ENCODE peak calls at places on chromosome 4, in seven cellular contexts. One of them, this sample, is unnamed. For H3K27me3 and H3K4me1, the result is how much of the 10 kb centered on the place peaks cover.

GRCh38 chr4:23033796-23034195 is 341.1 kb downstream of the GBA3 start:
- DNase-seq in left ventricle myocardium inferior: no peak
- DNase-seq in left lung: no peak
- DNase-seq in cardiac muscle cell: peak
- DNase-seq in ovary: no peak
- DNase-seq in upper lobe of right lung: no peak
- DNase-seq in hepatocyte: no peak
- DNase-seq in this sample: no peak

GRCh38 chr4:122819708-122820449 is 6.8 kb upstream of the FGF2 start:
- DNase-seq in ovary: no peak
- DNase-seq in upper lobe of right lung: no peak
- DNase-seq in hepatocyte: no peak
- DNase-seq in cardiac muscle cell: no peak
- DNase-seq in left ventricle myocardium inferior: no peak
- DNase-seq in left lung: no peak
- DNase-seq in this sample: no peak

GRCh38 chr4:2943364-2944090 is 19.7 kb downstream of the NOP14 start:
- DNase-seq in upper lobe of right lung: no peak
- DNase-seq in hepatocyte: no peak
- DNase-seq in left ventricle myocardium inferior: no peak
- DNase-seq in ovary: peak
- DNase-seq in cardiac muscle cell: no peak
- DNase-seq in left lung: peak
- DNase-seq in this sample: no peak

GRCh38 chr4:16745009-16745408 is 153.4 kb downstream of the LDB2 start:
- DNase-seq in left ventricle myocardium inferior: no peak
- DNase-seq in ovary: no peak
- DNase-seq in upper lobe of right lung: no peak
- DNase-seq in hepatocyte: no peak
- DNase-seq in cardiac muscle cell: no peak
- DNase-seq in left lung: no peak
- DNase-seq in this sample: no peak

GRCh38 chr4:105895609-105896460 is 564 bp downstream of the NPNT start:
- DNase-seq in left lung: peak
- DNase-seq in left ventricle myocardium inferior: peak
- DNase-seq in hepatocyte: peak
- DNase-seq in upper lobe of right lung: peak
- DNase-seq in ovary: peak
- DNase-seq in cardiac muscle cell: peak
- DNase-seq in this sample: peak

GRCh38 chr4:33722800-33723511 is 2521.4 kb downstream of the ARAP2 start:
- DNase-seq in hepatocyte: no peak
- DNase-seq in left ventricle myocardium inferior: no peak
- DNase-seq in upper lobe of right lung: no peak
- DNase-seq in left lung: no peak
- DNase-seq in ovary: no peak
- DNase-seq in cardiac muscle cell: no peak
- DNase-seq in this sample: no peak

GRCh38 chr4:82436780-82437179 is 6.4 kb downstream of the ENOPH1 start:
- DNase-seq in hepatocyte: no peak
- DNase-seq in cardiac muscle cell: no peak
- DNase-seq in upper lobe of right lung: no peak
- DNase-seq in left ventricle myocardium inferior: no peak
- DNase-seq in left lung: no peak
- DNase-seq in ovary: no peak
- DNase-seq in this sample: no peak

GRCh38 chr4:13920111-13920875 is 292.8 kb upstream of the BOD1L1 start:
- DNase-seq in hepatocyte: no peak
- DNase-seq in left lung: no peak
- DNase-seq in cardiac muscle cell: no peak
- DNase-seq in upper lobe of right lung: no peak
- DNase-seq in left ventricle myocardium inferior: no peak
- DNase-seq in ovary: no peak
- DNase-seq in this sample: no peak

GRCh38 chr4:15400911-15401671 is 26.7 kb upstream of the C1QTNF7 start:
- DNase-seq in hepatocyte: peak
- DNase-seq in ovary: peak
- DNase-seq in upper lobe of right lung: peak
- DNase-seq in left ventricle myocardium inferior: peak
- DNase-seq in cardiac muscle cell: no peak
- DNase-seq in left lung: peak
- DNase-seq in this sample: no peak

GRCh38 chr4:182804131-182804530 is 113.1 kb downstream of the DCTD start:
- DNase-seq in cardiac muscle cell: no peak
- DNase-seq in left lung: no peak
- DNase-seq in upper lobe of right lung: no peak
- DNase-seq in ovary: no peak
- DNase-seq in left ventricle myocardium inferior: no peak
- DNase-seq in hepatocyte: no peak
- DNase-seq in this sample: no peak

GRCh38 chr4:113012122-113012725 is 37.2 kb upstream of the ANK2 start:
- DNase-seq in hepatocyte: no peak
- DNase-seq in cardiac muscle cell: no peak
- DNase-seq in upper lobe of right lung: no peak
- DNase-seq in ovary: no peak
- DNase-seq in left ventricle myocardium inferior: no peak
- DNase-seq in left lung: no peak
- DNase-seq in this sample: no peak

GRCh38 chr4:181548873-181549541 is 694.2 kb upstream of the TENM3 start:
- DNase-seq in left ventricle myocardium inferior: no peak
- DNase-seq in left lung: peak
- DNase-seq in ovary: no peak
- DNase-seq in hepatocyte: no peak
- DNase-seq in upper lobe of right lung: no peak
- DNase-seq in cardiac muscle cell: no peak
- DNase-seq in this sample: no peak

GRCh38 chr4:78298618-78299017 is 241.5 kb downstream of the FRAS1 start:
- DNase-seq in ovary: no peak
- DNase-seq in cardiac muscle cell: no peak
- DNase-seq in left lung: no peak
- DNase-seq in hepatocyte: no peak
- DNase-seq in left ventricle myocardium inferior: no peak
- DNase-seq in upper lobe of right lung: no peak
- DNase-seq in this sample: no peak

GRCh38 chr4:110869114-110869513 is 246.2 kb upstream of the PITX2 start:
- DNase-seq in hepatocyte: no peak
- DNase-seq in ovary: no peak
- DNase-seq in left ventricle myocardium inferior: no peak
- DNase-seq in left lung: no peak
- DNase-seq in upper lobe of right lung: no peak
- DNase-seq in cardiac muscle cell: no peak
- DNase-seq in this sample: no peak

GRCh38 chr4:67983333-67983732 is 20.0 kb upstream of the TMPRSS11A start:
- DNase-seq in cardiac muscle cell: no peak
- DNase-seq in left ventricle myocardium inferior: no peak
- DNase-seq in left lung: no peak
- DNase-seq in hepatocyte: no peak
- DNase-seq in ovary: no peak
- DNase-seq in upper lobe of right lung: no peak
- DNase-seq in this sample: no peak

GRCh38 chr4:165814256-165815010 is 58.6 kb upstream of the TLL1 start:
- DNase-seq in hepatocyte: no peak
- DNase-seq in upper lobe of right lung: no peak
- DNase-seq in cardiac muscle cell: no peak
- DNase-seq in ovary: no peak
- DNase-seq in left lung: no peak
- DNase-seq in left ventricle myocardium inferior: no peak
- DNase-seq in this sample: peak

GRCh38 chr4:35399912-35400311 is 844.4 kb downstream of the ARAP2 start:
- DNase-seq in cardiac muscle cell: no peak
- DNase-seq in left lung: no peak
- DNase-seq in ovary: no peak
- DNase-seq in hepatocyte: no peak
- DNase-seq in upper lobe of right lung: no peak
- DNase-seq in left ventricle myocardium inferior: no peak
- DNase-seq in this sample: no peak

GRCh38 chr4:6222761-6223292 is 22.5 kb upstream of the JAKMIP1 start:
- DNase-seq in cardiac muscle cell: peak
- DNase-seq in ovary: no peak
- DNase-seq in left ventricle myocardium inferior: no peak
- DNase-seq in upper lobe of right lung: no peak
- DNase-seq in left lung: no peak
- DNase-seq in hepatocyte: no peak
- DNase-seq in this sample: no peak

GRCh38 chr4:150849016-150849415 is 166.1 kb downstream of the LRBA start:
- DNase-seq in left ventricle myocardium inferior: no peak
- DNase-seq in cardiac muscle cell: no peak
- DNase-seq in upper lobe of right lung: no peak
- DNase-seq in hepatocyte: no peak
- DNase-seq in left lung: no peak
- DNase-seq in ovary: no peak
- DNase-seq in this sample: no peak

GRCh38 chr4:111323916-111324315 is 701.0 kb upstream of the PITX2 start:
- DNase-seq in hepatocyte: no peak
- DNase-seq in left lung: no peak
- DNase-seq in cardiac muscle cell: no peak
- DNase-seq in ovary: no peak
- DNase-seq in upper lobe of right lung: no peak
- DNase-seq in left ventricle myocardium inferior: no peak
- DNase-seq in this sample: no peak

GRCh38 chr4:41125558-41126311 is 88.6 kb downstream of the APBB2 start:
- DNase-seq in upper lobe of right lung: no peak
- DNase-seq in cardiac muscle cell: no peak
- DNase-seq in left ventricle myocardium inferior: no peak
- DNase-seq in left lung: no peak
- DNase-seq in ovary: no peak
- DNase-seq in hepatocyte: no peak
- DNase-seq in this sample: no peak

GRCh38 chr4:184825394-184826314 is at the start of gene ACSL1:
- DNase-seq in ovary: peak
- DNase-seq in left ventricle myocardium inferior: peak
- DNase-seq in left lung: peak
- DNase-seq in hepatocyte: peak
- DNase-seq in cardiac muscle cell: peak
- DNase-seq in upper lobe of right lung: peak
- DNase-seq in this sample: peak

DNA sequence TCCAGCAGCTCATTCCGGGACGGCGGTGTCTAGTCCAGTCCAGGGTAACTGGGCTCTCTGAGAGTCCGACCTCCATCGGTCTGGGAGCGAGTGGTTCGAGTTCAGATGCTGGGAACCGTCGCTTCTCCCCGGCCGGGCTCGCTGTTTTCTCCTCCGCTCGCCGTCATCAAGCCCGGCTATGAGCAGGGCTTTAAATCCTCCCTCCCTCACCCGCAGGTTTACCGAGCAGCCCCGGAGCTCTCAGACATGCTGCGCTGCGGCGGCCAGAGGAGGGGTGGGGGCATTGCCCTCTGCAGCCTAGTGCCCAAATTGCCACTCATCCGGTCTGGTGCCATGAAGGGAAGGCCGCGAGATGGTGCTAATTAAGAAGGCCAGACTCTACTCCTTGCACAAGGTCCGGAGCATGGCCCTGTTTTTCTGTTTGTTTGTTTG is 23.2 kb downstream of the HAND2 start:
- DNase-seq in upper lobe of right lung: no peak
- DNase-seq in hepatocyte: no peak
- DNase-seq in ovary: no peak
- DNase-seq in cardiac muscle cell: no peak
- DNase-seq in left ventricle myocardium inferior: peak
- DNase-seq in left lung: no peak
- DNase-seq in this sample: no peak
- H3K27me3 ChIP-seq in upper lobe of right lung: half or more
- H3K27me3 ChIP-seq in hepatocyte: half or more
- H3K27me3 ChIP-seq in ovary: under half
- H3K27me3 ChIP-seq in cardiac muscle cell: under half
- H3K27me3 ChIP-seq in left ventricle myocardium inferior: under half
- H3K27me3 ChIP-seq in left lung: half or more
- H3K27me3 ChIP-seq in this sample: under half

GRCh38 chr4:65665951-65666523 is 4.3 kb downstream of the EPHA5 start:
- DNase-seq in hepatocyte: no peak
- DNase-seq in left lung: no peak
- DNase-seq in left ventricle myocardium inferior: no peak
- DNase-seq in cardiac muscle cell: no peak
- DNase-seq in ovary: no peak
- DNase-seq in upper lobe of right lung: no peak
- DNase-seq in this sample: no peak
- H3K4me1 ChIP-seq in hepatocyte: under half
- H3K4me1 ChIP-seq in left lung: under half
- H3K4me1 ChIP-seq in left ventricle myocardium inferior: under half
- H3K4me1 ChIP-seq in cardiac muscle cell: under half
- H3K4me1 ChIP-seq in ovary: under half
- H3K4me1 ChIP-seq in upper lobe of right lung: under half
- H3K4me1 ChIP-seq in this sample: under half

DNA sequence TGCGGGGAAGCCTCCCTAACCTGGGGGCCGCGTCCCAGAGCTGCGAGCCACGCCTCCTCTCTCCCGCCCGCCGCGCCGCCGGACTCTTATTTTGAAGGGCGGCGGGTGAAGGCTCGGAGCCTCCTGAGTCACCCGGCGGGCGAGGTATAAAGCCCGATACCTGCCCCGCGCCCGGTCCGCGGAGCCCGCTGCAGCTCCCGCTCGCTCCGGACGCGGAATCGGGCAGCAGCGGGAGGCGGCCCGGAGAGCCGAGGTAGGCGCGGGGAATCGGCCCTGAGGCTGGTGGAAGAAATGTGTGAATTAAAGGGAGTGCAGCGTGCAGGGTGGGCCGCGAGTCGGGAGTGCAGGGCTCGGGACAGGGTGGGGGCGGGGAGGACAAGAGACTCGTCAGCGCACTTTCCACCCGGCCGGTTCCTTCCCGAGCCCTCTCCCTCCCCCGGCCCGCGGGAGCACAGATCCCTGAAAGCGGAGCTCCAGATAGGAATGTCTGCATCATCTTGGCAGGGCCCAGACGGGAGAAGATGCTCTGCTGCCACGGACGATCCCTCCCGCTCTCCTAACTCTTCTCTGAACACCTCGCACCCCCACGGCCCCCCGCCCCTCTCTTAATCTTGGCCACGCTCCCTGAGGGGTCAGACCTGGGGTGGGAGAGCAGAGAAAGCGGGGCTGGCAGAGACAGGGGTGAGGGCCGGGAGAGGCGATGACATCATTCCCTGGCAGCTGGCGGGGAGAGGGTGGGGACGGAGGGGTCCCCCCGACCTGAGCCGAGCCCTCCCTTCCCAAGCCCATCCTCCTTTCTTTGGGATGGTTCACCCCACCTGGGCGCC is 177.9 kb downstream of the CBR4 start:
- DNase-seq in hepatocyte: peak
- DNase-seq in left ventricle myocardium inferior: peak
- DNase-seq in upper lobe of right lung: peak
- DNase-seq in cardiac muscle cell: peak
- DNase-seq in left lung: peak
- DNase-seq in ovary: peak
- DNase-seq in this sample: peak
- H3K27me3 ChIP-seq in hepatocyte: under half
- H3K27me3 ChIP-seq in left ventricle myocardium inferior: under half
- H3K27me3 ChIP-seq in upper lobe of right lung: under half
- H3K27me3 ChIP-seq in cardiac muscle cell: under half
- H3K27me3 ChIP-seq in left lung: under half
- H3K27me3 ChIP-seq in ovary: under half
- H3K27me3 ChIP-seq in this sample: under half

DNA sequence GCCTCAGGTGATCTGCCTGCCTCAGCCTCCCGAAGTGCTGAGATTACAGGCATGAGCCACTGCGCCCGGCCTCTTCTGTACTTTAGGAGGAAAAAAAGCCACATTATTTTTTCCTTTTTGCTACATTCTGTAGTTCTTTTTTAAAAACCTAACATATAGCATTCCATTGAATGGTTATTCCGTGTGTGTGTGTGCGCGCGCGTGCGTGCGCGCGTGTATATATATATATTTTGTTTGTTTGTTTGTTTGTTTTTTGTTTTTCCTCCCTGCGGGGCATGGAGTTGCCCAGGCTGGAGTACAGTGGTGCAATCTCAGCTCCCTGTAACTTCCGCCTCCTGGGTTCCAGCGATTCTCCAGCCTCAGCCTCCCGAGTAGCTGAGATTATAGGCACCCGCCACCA is 59.5 kb downstream of the ARHGAP10 start:
- DNase-seq in left ventricle myocardium inferior: no peak
- DNase-seq in upper lobe of right lung: no peak
- DNase-seq in ovary: no peak
- DNase-seq in hepatocyte: no peak
- DNase-seq in left lung: no peak
- DNase-seq in cardiac muscle cell: no peak
- DNase-seq in this sample: no peak
- H3K4me1 ChIP-seq in left ventricle myocardium inferior: half or more
- H3K4me1 ChIP-seq in upper lobe of right lung: under half
- H3K4me1 ChIP-seq in ovary: under half
- H3K4me1 ChIP-seq in hepatocyte: under half
- H3K4me1 ChIP-seq in left lung: under half
- H3K4me1 ChIP-seq in cardiac muscle cell: under half
- H3K4me1 ChIP-seq in this sample: under half